ENCODE peak calls at places on chromosomes 4 and X, in eight cellular contexts. One of them, this sample, is unnamed.

GRCh38 chrX:10722804-10723364 is 102.5 kb upstream of the MID1 start:
- DNase-seq in activated T-helper 9 cell treated with anti-CD3 and anti-CD28 coated beads, Interleukin-2, amount 50 U/mL, for 16 hours: no peak
- DNase-seq in occipital lobe: peak
- DNase-seq in stimulated activated naive B cell treated with anti-CD40 and anti-IgM and Interleukin-4, amounts not matched to agents 10 μg/mL and 1 μg/mL and 100 μg/mL, for 72 hours: peak
- DNase-seq in GDM1: peak
- DNase-seq in stimulated activated CD4-positive, alpha-beta T cell treated with anti-CD3 and anti-CD28 coated beads, Interleukin-15, amount 100 ng/mL, for 1 hour: no peak
- DNase-seq in head of caudate nucleus: peak
- DNase-seq in aorta: no peak
- DNase-seq in this sample: peak

GRCh38 chrX:43953218-43953617 is 20.0 kb downstream of the NDP start:
- DNase-seq in activated T-helper 9 cell treated with anti-CD3 and anti-CD28 coated beads, Interleukin-2, amount 50 U/mL, for 16 hours: no peak
- DNase-seq in occipital lobe: no peak
- DNase-seq in stimulated activated naive B cell treated with anti-CD40 and anti-IgM and Interleukin-4, amounts not matched to agents 10 μg/mL and 1 μg/mL and 100 μg/mL, for 72 hours: no peak
- DNase-seq in GDM1: no peak
- DNase-seq in stimulated activated CD4-positive, alpha-beta T cell treated with anti-CD3 and anti-CD28 coated beads, Interleukin-15, amount 100 ng/mL, for 1 hour: no peak
- DNase-seq in head of caudate nucleus: no peak
- DNase-seq in aorta: no peak
- DNase-seq in this sample: no peak

GRCh38 chr4:48899950-48900349 is 6.6 kb downstream of the OCIAD2 start:
- DNase-seq in activated T-helper 9 cell treated with anti-CD3 and anti-CD28 coated beads, Interleukin-2, amount 50 U/mL, for 16 hours: no peak
- DNase-seq in occipital lobe: peak
- DNase-seq in stimulated activated naive B cell treated with anti-CD40 and anti-IgM and Interleukin-4, amounts not matched to agents 10 μg/mL and 1 μg/mL and 100 μg/mL, for 72 hours: no peak
- DNase-seq in GDM1: no peak
- DNase-seq in stimulated activated CD4-positive, alpha-beta T cell treated with anti-CD3 and anti-CD28 coated beads, Interleukin-15, amount 100 ng/mL, for 1 hour: no peak
- DNase-seq in head of caudate nucleus: peak
- DNase-seq in aorta: no peak
- DNase-seq in this sample: peak

GRCh38 chr4:66777097-66777496 is 768.2 kb downstream of the CENPC start:
- DNase-seq in activated T-helper 9 cell treated with anti-CD3 and anti-CD28 coated beads, Interleukin-2, amount 50 U/mL, for 16 hours: no peak
- DNase-seq in occipital lobe: no peak
- DNase-seq in stimulated activated naive B cell treated with anti-CD40 and anti-IgM and Interleukin-4, amounts not matched to agents 10 μg/mL and 1 μg/mL and 100 μg/mL, for 72 hours: no peak
- DNase-seq in GDM1: no peak
- DNase-seq in stimulated activated CD4-positive, alpha-beta T cell treated with anti-CD3 and anti-CD28 coated beads, Interleukin-15, amount 100 ng/mL, for 1 hour: no peak
- DNase-seq in head of caudate nucleus: no peak
- DNase-seq in aorta: no peak
- DNase-seq in this sample: no peak

GRCh38 chrX:87805829-87806490 is 288.4 kb downstream of the KLHL4 start:
- DNase-seq in activated T-helper 9 cell treated with anti-CD3 and anti-CD28 coated beads, Interleukin-2, amount 50 U/mL, for 16 hours: no peak
- DNase-seq in occipital lobe: no peak
- DNase-seq in stimulated activated naive B cell treated with anti-CD40 and anti-IgM and Interleukin-4, amounts not matched to agents 10 μg/mL and 1 μg/mL and 100 μg/mL, for 72 hours: no peak
- DNase-seq in GDM1: no peak
- DNase-seq in stimulated activated CD4-positive, alpha-beta T cell treated with anti-CD3 and anti-CD28 coated beads, Interleukin-15, amount 100 ng/mL, for 1 hour: no peak
- DNase-seq in head of caudate nucleus: no peak
- DNase-seq in aorta: no peak
- DNase-seq in this sample: no peak

GRCh38 chr4:134202557-134202956 is 968 bp upstream of the PABPC4L start:
- DNase-seq in activated T-helper 9 cell treated with anti-CD3 and anti-CD28 coated beads, Interleukin-2, amount 50 U/mL, for 16 hours: no peak
- DNase-seq in occipital lobe: no peak
- DNase-seq in stimulated activated naive B cell treated with anti-CD40 and anti-IgM and Interleukin-4, amounts not matched to agents 10 μg/mL and 1 μg/mL and 100 μg/mL, for 72 hours: no peak
- DNase-seq in GDM1: no peak
- DNase-seq in stimulated activated CD4-positive, alpha-beta T cell treated with anti-CD3 and anti-CD28 coated beads, Interleukin-15, amount 100 ng/mL, for 1 hour: no peak
- DNase-seq in head of caudate nucleus: no peak
- DNase-seq in aorta: no peak
- DNase-seq in this sample: no peak

GRCh38 chr4:76090241-76090691 is 15.8 kb downstream of the ART3 start:
- DNase-seq in activated T-helper 9 cell treated with anti-CD3 and anti-CD28 coated beads, Interleukin-2, amount 50 U/mL, for 16 hours: no peak
- DNase-seq in occipital lobe: no peak
- DNase-seq in stimulated activated naive B cell treated with anti-CD40 and anti-IgM and Interleukin-4, amounts not matched to agents 10 μg/mL and 1 μg/mL and 100 μg/mL, for 72 hours: peak
- DNase-seq in GDM1: peak
- DNase-seq in stimulated activated CD4-positive, alpha-beta T cell treated with anti-CD3 and anti-CD28 coated beads, Interleukin-15, amount 100 ng/mL, for 1 hour: no peak
- DNase-seq in head of caudate nucleus: peak
- DNase-seq in aorta: no peak
- DNase-seq in this sample: peak

GRCh38 chr4:40601641-40602040 is 28.0 kb downstream of the RBM47 start:
- DNase-seq in activated T-helper 9 cell treated with anti-CD3 and anti-CD28 coated beads, Interleukin-2, amount 50 U/mL, for 16 hours: no peak
- DNase-seq in occipital lobe: no peak
- DNase-seq in stimulated activated naive B cell treated with anti-CD40 and anti-IgM and Interleukin-4, amounts not matched to agents 10 μg/mL and 1 μg/mL and 100 μg/mL, for 72 hours: no peak
- DNase-seq in GDM1: no peak
- DNase-seq in stimulated activated CD4-positive, alpha-beta T cell treated with anti-CD3 and anti-CD28 coated beads, Interleukin-15, amount 100 ng/mL, for 1 hour: no peak
- DNase-seq in head of caudate nucleus: no peak
- DNase-seq in aorta: no peak
- DNase-seq in this sample: peak

GRCh38 chr4:40564815-40565505 is 64.7 kb downstream of the RBM47 start:
- DNase-seq in activated T-helper 9 cell treated with anti-CD3 and anti-CD28 coated beads, Interleukin-2, amount 50 U/mL, for 16 hours: no peak
- DNase-seq in occipital lobe: no peak
- DNase-seq in stimulated activated naive B cell treated with anti-CD40 and anti-IgM and Interleukin-4, amounts not matched to agents 10 μg/mL and 1 μg/mL and 100 μg/mL, for 72 hours: no peak
- DNase-seq in GDM1: no peak
- DNase-seq in stimulated activated CD4-positive, alpha-beta T cell treated with anti-CD3 and anti-CD28 coated beads, Interleukin-15, amount 100 ng/mL, for 1 hour: no peak
- DNase-seq in head of caudate nucleus: no peak
- DNase-seq in aorta: no peak
- DNase-seq in this sample: no peak

GRCh38 chr4:142278663-142279062 is 567.4 kb downstream of the INPP4B start:
- DNase-seq in activated T-helper 9 cell treated with anti-CD3 and anti-CD28 coated beads, Interleukin-2, amount 50 U/mL, for 16 hours: no peak
- DNase-seq in occipital lobe: no peak
- DNase-seq in stimulated activated naive B cell treated with anti-CD40 and anti-IgM and Interleukin-4, amounts not matched to agents 10 μg/mL and 1 μg/mL and 100 μg/mL, for 72 hours: no peak
- DNase-seq in GDM1: no peak
- DNase-seq in stimulated activated CD4-positive, alpha-beta T cell treated with anti-CD3 and anti-CD28 coated beads, Interleukin-15, amount 100 ng/mL, for 1 hour: no peak
- DNase-seq in head of caudate nucleus: no peak
- DNase-seq in aorta: no peak
- DNase-seq in this sample: no peak

GRCh38 chr4:111449657-111450056 is 695.6 kb upstream of the FAM241A start:
- DNase-seq in activated T-helper 9 cell treated with anti-CD3 and anti-CD28 coated beads, Interleukin-2, amount 50 U/mL, for 16 hours: no peak
- DNase-seq in occipital lobe: no peak
- DNase-seq in stimulated activated naive B cell treated with anti-CD40 and anti-IgM and Interleukin-4, amounts not matched to agents 10 μg/mL and 1 μg/mL and 100 μg/mL, for 72 hours: no peak
- DNase-seq in GDM1: no peak
- DNase-seq in stimulated activated CD4-positive, alpha-beta T cell treated with anti-CD3 and anti-CD28 coated beads, Interleukin-15, amount 100 ng/mL, for 1 hour: no peak
- DNase-seq in head of caudate nucleus: no peak
- DNase-seq in aorta: no peak
- DNase-seq in this sample: no peak

GRCh38 chr4:74891037-74891436 is 41.9 kb upstream of the PARM1 start:
- DNase-seq in activated T-helper 9 cell treated with anti-CD3 and anti-CD28 coated beads, Interleukin-2, amount 50 U/mL, for 16 hours: no peak
- DNase-seq in occipital lobe: no peak
- DNase-seq in stimulated activated naive B cell treated with anti-CD40 and anti-IgM and Interleukin-4, amounts not matched to agents 10 μg/mL and 1 μg/mL and 100 μg/mL, for 72 hours: no peak
- DNase-seq in GDM1: no peak
- DNase-seq in stimulated activated CD4-positive, alpha-beta T cell treated with anti-CD3 and anti-CD28 coated beads, Interleukin-15, amount 100 ng/mL, for 1 hour: no peak
- DNase-seq in head of caudate nucleus: no peak
- DNase-seq in aorta: no peak
- DNase-seq in this sample: no peak

GRCh38 chr4:159719531-159719930 is 616.7 kb downstream of the RAPGEF2 start:
- DNase-seq in activated T-helper 9 cell treated with anti-CD3 and anti-CD28 coated beads, Interleukin-2, amount 50 U/mL, for 16 hours: no peak
- DNase-seq in occipital lobe: no peak
- DNase-seq in stimulated activated naive B cell treated with anti-CD40 and anti-IgM and Interleukin-4, amounts not matched to agents 10 μg/mL and 1 μg/mL and 100 μg/mL, for 72 hours: no peak
- DNase-seq in GDM1: no peak
- DNase-seq in stimulated activated CD4-positive, alpha-beta T cell treated with anti-CD3 and anti-CD28 coated beads, Interleukin-15, amount 100 ng/mL, for 1 hour: no peak
- DNase-seq in head of caudate nucleus: no peak
- DNase-seq in aorta: no peak
- DNase-seq in this sample: no peak

GRCh38 chr4:46844325-46844917 is 64.6 kb downstream of the COX7B2 start:
- DNase-seq in activated T-helper 9 cell treated with anti-CD3 and anti-CD28 coated beads, Interleukin-2, amount 50 U/mL, for 16 hours: no peak
- DNase-seq in occipital lobe: no peak
- DNase-seq in stimulated activated naive B cell treated with anti-CD40 and anti-IgM and Interleukin-4, amounts not matched to agents 10 μg/mL and 1 μg/mL and 100 μg/mL, for 72 hours: peak
- DNase-seq in GDM1: no peak
- DNase-seq in stimulated activated CD4-positive, alpha-beta T cell treated with anti-CD3 and anti-CD28 coated beads, Interleukin-15, amount 100 ng/mL, for 1 hour: no peak
- DNase-seq in head of caudate nucleus: peak
- DNase-seq in aorta: no peak
- DNase-seq in this sample: peak